ENCODE peak calls at places on chromosomes 3 and 15, in five cellular contexts. One of them, this sample, is unnamed.

GRCh38 chr3:4895848-4896247 is 83.4 kb upstream of the BHLHE40 start:
- DNase-seq in transverse colon: no peak
- DNase-seq in AG04450: no peak
- DNase-seq in CD4-positive, CD25-positive, alpha-beta regulatory T cell: no peak
- DNase-seq in mammary epithelial cell: no peak
- DNase-seq in this sample: no peak

GRCh38 chr3:50675179-50676030 is 678 bp downstream of the DOCK3 start:
- DNase-seq in AG04450: no peak
- DNase-seq in transverse colon: peak; percentile 39
- DNase-seq in mammary epithelial cell: no peak
- DNase-seq in CD4-positive, CD25-positive, alpha-beta regulatory T cell: peak; percentile 20
- DNase-seq in this sample: no peak

GRCh38 chr15:60179786-60180391 is 175.8 kb downstream of the FOXB1 start:
- DNase-seq in AG04450: peak; percentile 18
- DNase-seq in mammary epithelial cell: peak; percentile 32
- DNase-seq in transverse colon: peak; percentile 12
- DNase-seq in CD4-positive, CD25-positive, alpha-beta regulatory T cell: peak; percentile 52
- DNase-seq in this sample: peak; percentile 20

GRCh38 chr15:63941698-63942465 is 104.4 kb downstream of the DAPK2 start:
- DNase-seq in mammary epithelial cell: no peak
- DNase-seq in transverse colon: no peak
- DNase-seq in CD4-positive, CD25-positive, alpha-beta regulatory T cell: no peak
- DNase-seq in AG04450: no peak
- DNase-seq in this sample: no peak

GRCh38 chr3:33144433-33144832 is 30.6 kb downstream of the CRTAP start:
- DNase-seq in CD4-positive, CD25-positive, alpha-beta regulatory T cell: no peak
- DNase-seq in AG04450: no peak
- DNase-seq in transverse colon: no peak
- DNase-seq in mammary epithelial cell: no peak
- DNase-seq in this sample: no peak

GRCh38 chr3:13546667-13547171 is 2.2 kb upstream of the FBLN2 start:
- DNase-seq in mammary epithelial cell: no peak
- DNase-seq in CD4-positive, CD25-positive, alpha-beta regulatory T cell: no peak
- DNase-seq in AG04450: no peak
- DNase-seq in transverse colon: no peak
- DNase-seq in this sample: peak; percentile 38

GRCh38 chr3:160851629-160852210 is 95.7 kb downstream of the PPM1L start:
- DNase-seq in mammary epithelial cell: no peak
- DNase-seq in AG04450: no peak
- DNase-seq in CD4-positive, CD25-positive, alpha-beta regulatory T cell: no peak
- DNase-seq in transverse colon: no peak
- DNase-seq in this sample: no peak

GRCh38 chr3:186283651-186284445 is 78.2 kb downstream of the DGKG start:
- DNase-seq in CD4-positive, CD25-positive, alpha-beta regulatory T cell: no peak
- DNase-seq in transverse colon: no peak
- DNase-seq in AG04450: no peak
- DNase-seq in mammary epithelial cell: peak; percentile 30
- DNase-seq in this sample: peak; percentile 86

GRCh38 chr3:87442460-87442859 is 166.1 kb upstream of the POU1F1 start:
- DNase-seq in mammary epithelial cell: no peak
- DNase-seq in transverse colon: no peak
- DNase-seq in CD4-positive, CD25-positive, alpha-beta regulatory T cell: no peak
- DNase-seq in AG04450: no peak
- DNase-seq in this sample: no peak

GRCh38 chr15:69816522-69816921 is 281.2 kb downstream of the TLE3 start:
- DNase-seq in CD4-positive, CD25-positive, alpha-beta regulatory T cell: no peak
- DNase-seq in transverse colon: no peak
- DNase-seq in mammary epithelial cell: no peak
- DNase-seq in AG04450: no peak
- DNase-seq in this sample: no peak

GRCh38 chr3:4804161-4805058 is 174.8 kb upstream of the BHLHE40 start:
- DNase-seq in AG04450: no peak
- DNase-seq in transverse colon: no peak
- DNase-seq in mammary epithelial cell: peak; percentile 34
- DNase-seq in CD4-positive, CD25-positive, alpha-beta regulatory T cell: no peak
- DNase-seq in this sample: no peak

This sample was measured in trophoblast cell.